ENCODE peak calls at places on chromosomes 1 and 21, in nine cellular contexts. P is IMR-90; C is NCI-H2081; X is stimulated activated CD4-positive, alpha-beta T cell treated with anti-CD3 and anti-CD28 coated beads, TNF-alpha, amount 100 ng/mL, for 1 hour; Z is hepatic stellate cell; K is GDM1; T is left ventricle myocardium inferior; W is pancreas; G is Jurkat, Clone E6-1. H is an unnamed sample.

GRCh38 chr1:2543543-2544092 is 12.6 kb upstream of the TNFRSF14 start:
- DNase-seq in P (peak; percentile 27), W (no peak), X (no peak), G (no peak), C (peak; percentile 21), K (no peak), T (no peak), Z (peak; percentile 54), H (no peak)

GRCh38 chr1:92968138-92969032 is 7.1 kb upstream of the DIPK1A start:
- DNase-seq in T (no peak), P (no peak), G (no peak), W (no peak), C (no peak), Z (no peak), X (no peak), K (no peak), H (no peak)

GRCh38 chr1:26597629-26598039 is 68.1 kb downstream of the RPS6KA1 start:
- DNase-seq in T (no peak), Z (peak; percentile 53), W (no peak), X (no peak), C (peak; percentile 34), G (peak; percentile 72), K (peak; percentile 17), P (peak; percentile 63), H (peak; percentile 53)

GRCh38 chr21:39867198-39867650 is at the start of gene PCP4:
- DNase-seq in Z (no peak), C (peak; percentile 85), P (no peak), G (peak; percentile 36), X (no peak), T (no peak), W (peak; percentile 19), K (no peak), H (peak; percentile 45)

GRCh38 chr1:225881081-225882007 is 836 bp downstream of the TMEM63A start:
- DNase-seq in T (peak; percentile 61), G (no peak), W (peak; percentile 72), K (no peak), Z (peak; percentile 76), X (no peak), C (no peak), P (peak; percentile 60), H (no peak)

GRCh38 chr1:155168456-155169210 is 4.5 kb downstream of the KRTCAP2 start:
- DNase-seq in X (no peak), C (no peak), Z (no peak), P (no peak), W (no peak), T (no peak), K (no peak), G (no peak), H (no peak)

GRCh38 chr21:33975548-33976081 is 60.0 kb upstream of the ATP5PO start:
- DNase-seq in P (peak; percentile 43), X (peak; percentile 17), W (no peak), K (peak; percentile 78), G (peak; percentile 37), C (no peak), Z (peak; percentile 33), T (no peak), H (no peak)

GRCh38 chr1:185170291-185170848 is 13.4 kb downstream of the SWT1 start:
- DNase-seq in P (peak; percentile 67), C (peak; percentile 80), T (no peak), Z (peak; percentile 28), K (peak; percentile 67), W (no peak), G (peak; percentile 62), X (peak; percentile 1), H (peak; percentile 53)

GRCh38 chr1:226470921-226471320 is 63.0 kb upstream of the PARP1 start:
- DNase-seq in C (no peak), X (no peak), T (no peak), K (no peak), G (no peak), P (no peak), W (no peak), Z (no peak), H (no peak)

GRCh38 chr1:50700226-50701020 is 259.6 kb downstream of the FAF1 start:
- DNase-seq in W (no peak), T (no peak), C (peak; percentile 99), Z (no peak), X (no peak), K (no peak), G (no peak), P (no peak), H (no peak)

GRCh38 chr21:27648560-27648959 is 681.7 kb upstream of the ADAMTS5 start:
- DNase-seq in T (no peak), K (no peak), C (no peak), P (peak; percentile 90), Z (peak; percentile 43), W (no peak), G (no peak), X (no peak), H (no peak)

GRCh38 chr1:26705788-26706237 is 10.0 kb downstream of the ARID1A start:
- DNase-seq in T (no peak), C (no peak), P (peak; percentile 92), Z (peak; percentile 65), G (no peak), X (no peak), K (no peak), W (no peak), H (no peak)

GRCh38 chr1:34736711-34737110 is 18.1 kb upstream of the GJB5 start:
- DNase-seq in P (no peak), G (no peak), W (no peak), C (no peak), X (no peak), Z (no peak), T (no peak), K (no peak), H (no peak)

GRCh38 chr1:3651939-3652537 is at the start of gene TP73:
- DNase-seq in T (no peak), Z (no peak), X (no peak), P (no peak), K (peak; percentile 32), G (no peak), W (no peak), C (peak; percentile 36), H (peak; percentile 43)

GRCh38 chr1:31460027-31460426 is 47.0 kb downstream of the SERINC2 start:
- DNase-seq in G (no peak), K (no peak), X (no peak), Z (no peak), P (peak; percentile 28), W (no peak), C (no peak), T (no peak), H (no peak)

GRCh38 chr1:27606708-27607238 is 2.8 kb upstream of the AHDC1 start:
- DNase-seq in P (peak; percentile 41), Z (no peak), X (no peak), T (no peak), K (no peak), C (no peak), W (no peak), G (no peak), H (no peak)

GRCh38 chr21:39610705-39611104 is 2.0 kb upstream of the B3GALT5 start:
- DNase-seq in Z (no peak), W (peak; percentile 40), G (no peak), T (no peak), P (no peak), K (no peak), C (no peak), X (no peak), H (no peak)

GRCh38 chr1:102896286-102896685 is 212.0 kb downstream of the COL11A1 start:
- DNase-seq in P (no peak), G (no peak), K (no peak), X (no peak), W (no peak), C (no peak), T (no peak), Z (no peak), H (no peak)

GRCh38 chr1:215507119-215507518 is 60.0 kb upstream of the KCTD3 start:
- DNase-seq in T (no peak), C (no peak), W (no peak), G (no peak), Z (no peak), K (no peak), P (peak; percentile 61), X (no peak), H (no peak)